ENCODE peak calls at places on chromosomes 5 and 9, in six cellular contexts. One of them, this sample, is unnamed.

GRCh38 chr5:149406203-149406978 is 27.3 kb upstream of the IL17B start:
- DNase-seq in mesenchymal stem cell: peak; percentile 87
- DNase-seq in naive thymus-derived CD4-positive, alpha-beta T cell: no peak
- DNase-seq in neural progenitor cell: peak; percentile 21
- DNase-seq in PC-3: no peak
- DNase-seq in thyroid gland: no peak
- DNase-seq in this sample: no peak

GRCh38 chr5:88925692-88926490 is 42.9 kb upstream of the MEF2C start:
- DNase-seq in mesenchymal stem cell: peak; percentile 44
- DNase-seq in naive thymus-derived CD4-positive, alpha-beta T cell: no peak
- DNase-seq in neural progenitor cell: no peak
- DNase-seq in PC-3: peak; percentile 64
- DNase-seq in thyroid gland: no peak
- DNase-seq in this sample: no peak

GRCh38 chr5:158953929-158954534 is 145.7 kb downstream of the EBF1 start:
- DNase-seq in mesenchymal stem cell: no peak
- DNase-seq in naive thymus-derived CD4-positive, alpha-beta T cell: no peak
- DNase-seq in neural progenitor cell: no peak
- DNase-seq in PC-3: no peak
- DNase-seq in thyroid gland: no peak
- DNase-seq in this sample: no peak

GRCh38 chr9:16730162-16730561 is 140.3 kb downstream of the BNC2 start:
- DNase-seq in mesenchymal stem cell: no peak
- DNase-seq in naive thymus-derived CD4-positive, alpha-beta T cell: no peak
- DNase-seq in neural progenitor cell: no peak
- DNase-seq in PC-3: no peak
- DNase-seq in thyroid gland: no peak
- DNase-seq in this sample: peak; percentile 52

GRCh38 chr5:145801195-145801594 is 33.9 kb downstream of the PRELID2 start:
- DNase-seq in mesenchymal stem cell: no peak
- DNase-seq in naive thymus-derived CD4-positive, alpha-beta T cell: no peak
- DNase-seq in neural progenitor cell: no peak
- DNase-seq in PC-3: no peak
- DNase-seq in thyroid gland: no peak
- DNase-seq in this sample: no peak

GRCh38 chr5:137858223-137858916 is 9.3 kb upstream of the MYOT start:
- DNase-seq in mesenchymal stem cell: peak; percentile 20
- DNase-seq in naive thymus-derived CD4-positive, alpha-beta T cell: no peak
- DNase-seq in neural progenitor cell: no peak
- DNase-seq in PC-3: no peak
- DNase-seq in thyroid gland: no peak
- DNase-seq in this sample: no peak

GRCh38 chr9:123955637-123956036 is 25.7 kb upstream of the DENND1A start:
- DNase-seq in mesenchymal stem cell: no peak
- DNase-seq in naive thymus-derived CD4-positive, alpha-beta T cell: no peak
- DNase-seq in neural progenitor cell: no peak
- DNase-seq in PC-3: no peak
- DNase-seq in thyroid gland: no peak
- DNase-seq in this sample: no peak

GRCh38 chr5:71907001-71907564 is 188.0 kb downstream of the CARTPT start:
- DNase-seq in mesenchymal stem cell: peak; percentile 46
- DNase-seq in naive thymus-derived CD4-positive, alpha-beta T cell: no peak
- DNase-seq in neural progenitor cell: no peak
- DNase-seq in PC-3: no peak
- DNase-seq in thyroid gland: no peak
- DNase-seq in this sample: no peak

GRCh38 chr9:137273616-137274320 is 3.8 kb upstream of the TOR4A start:
- DNase-seq in mesenchymal stem cell: no peak
- DNase-seq in naive thymus-derived CD4-positive, alpha-beta T cell: no peak
- DNase-seq in neural progenitor cell: no peak
- DNase-seq in PC-3: no peak
- DNase-seq in thyroid gland: no peak
- DNase-seq in this sample: no peak

GRCh38 chr5:147887026-147887627 is 8.6 kb downstream of the SCGB3A2 start:
- DNase-seq in mesenchymal stem cell: peak; percentile 34
- DNase-seq in naive thymus-derived CD4-positive, alpha-beta T cell: no peak
- DNase-seq in neural progenitor cell: peak; percentile 23
- DNase-seq in PC-3: peak; percentile 80
- DNase-seq in thyroid gland: peak; percentile 4
- DNase-seq in this sample: peak; percentile 34

GRCh38 chr5:32390819-32391591 is 53.5 kb downstream of the ZFR start:
- DNase-seq in mesenchymal stem cell: peak; percentile 93
- DNase-seq in naive thymus-derived CD4-positive, alpha-beta T cell: no peak
- DNase-seq in neural progenitor cell: no peak
- DNase-seq in PC-3: no peak
- DNase-seq in thyroid gland: no peak
- DNase-seq in this sample: no peak

GRCh38 chr9:96327694-96328352 is 25.8 kb upstream of the HSD17B3 start:
- DNase-seq in mesenchymal stem cell: peak; percentile 71
- DNase-seq in naive thymus-derived CD4-positive, alpha-beta T cell: peak; percentile 55
- DNase-seq in neural progenitor cell: peak; percentile 52
- DNase-seq in PC-3: peak; percentile 80
- DNase-seq in thyroid gland: peak; percentile 19
- DNase-seq in this sample: peak; percentile 54

GRCh38 chr9:69801994-69802393 is 18.6 kb upstream of the CFAP95 start:
- DNase-seq in mesenchymal stem cell: no peak
- DNase-seq in naive thymus-derived CD4-positive, alpha-beta T cell: no peak
- DNase-seq in neural progenitor cell: no peak
- DNase-seq in PC-3: peak; percentile 30
- DNase-seq in thyroid gland: no peak
- DNase-seq in this sample: no peak

GRCh38 chr5:96175090-96175489 is 213.4 kb upstream of the ELL2 start:
- DNase-seq in mesenchymal stem cell: no peak
- DNase-seq in naive thymus-derived CD4-positive, alpha-beta T cell: no peak
- DNase-seq in neural progenitor cell: no peak
- DNase-seq in PC-3: peak; percentile 43
- DNase-seq in thyroid gland: no peak
- DNase-seq in this sample: no peak

GRCh38 chr9:126380447-126380846 is 53.8 kb downstream of the MVB12B start:
- DNase-seq in mesenchymal stem cell: no peak
- DNase-seq in naive thymus-derived CD4-positive, alpha-beta T cell: no peak
- DNase-seq in neural progenitor cell: no peak
- DNase-seq in PC-3: no peak
- DNase-seq in thyroid gland: no peak
- DNase-seq in this sample: no peak

GRCh38 chr5:172765766-172766286 is 5.2 kb downstream of the DUSP1 start:
- DNase-seq in mesenchymal stem cell: peak; percentile 99
- DNase-seq in naive thymus-derived CD4-positive, alpha-beta T cell: no peak
- DNase-seq in neural progenitor cell: no peak
- DNase-seq in PC-3: no peak
- DNase-seq in thyroid gland: peak; percentile 44
- DNase-seq in this sample: no peak

GRCh38 chr5:16740476-16740875 is 123.7 kb upstream of the RETREG1 start:
- DNase-seq in mesenchymal stem cell: no peak
- DNase-seq in naive thymus-derived CD4-positive, alpha-beta T cell: no peak
- DNase-seq in neural progenitor cell: peak; percentile 54
- DNase-seq in PC-3: no peak
- DNase-seq in thyroid gland: no peak
- DNase-seq in this sample: no peak

GRCh38 chr5:56376128-56376527 is 143.0 kb upstream of the ANKRD55 start:
- DNase-seq in mesenchymal stem cell: no peak
- DNase-seq in naive thymus-derived CD4-positive, alpha-beta T cell: no peak
- DNase-seq in neural progenitor cell: no peak
- DNase-seq in PC-3: no peak
- DNase-seq in thyroid gland: no peak
- DNase-seq in this sample: no peak

DNA sequence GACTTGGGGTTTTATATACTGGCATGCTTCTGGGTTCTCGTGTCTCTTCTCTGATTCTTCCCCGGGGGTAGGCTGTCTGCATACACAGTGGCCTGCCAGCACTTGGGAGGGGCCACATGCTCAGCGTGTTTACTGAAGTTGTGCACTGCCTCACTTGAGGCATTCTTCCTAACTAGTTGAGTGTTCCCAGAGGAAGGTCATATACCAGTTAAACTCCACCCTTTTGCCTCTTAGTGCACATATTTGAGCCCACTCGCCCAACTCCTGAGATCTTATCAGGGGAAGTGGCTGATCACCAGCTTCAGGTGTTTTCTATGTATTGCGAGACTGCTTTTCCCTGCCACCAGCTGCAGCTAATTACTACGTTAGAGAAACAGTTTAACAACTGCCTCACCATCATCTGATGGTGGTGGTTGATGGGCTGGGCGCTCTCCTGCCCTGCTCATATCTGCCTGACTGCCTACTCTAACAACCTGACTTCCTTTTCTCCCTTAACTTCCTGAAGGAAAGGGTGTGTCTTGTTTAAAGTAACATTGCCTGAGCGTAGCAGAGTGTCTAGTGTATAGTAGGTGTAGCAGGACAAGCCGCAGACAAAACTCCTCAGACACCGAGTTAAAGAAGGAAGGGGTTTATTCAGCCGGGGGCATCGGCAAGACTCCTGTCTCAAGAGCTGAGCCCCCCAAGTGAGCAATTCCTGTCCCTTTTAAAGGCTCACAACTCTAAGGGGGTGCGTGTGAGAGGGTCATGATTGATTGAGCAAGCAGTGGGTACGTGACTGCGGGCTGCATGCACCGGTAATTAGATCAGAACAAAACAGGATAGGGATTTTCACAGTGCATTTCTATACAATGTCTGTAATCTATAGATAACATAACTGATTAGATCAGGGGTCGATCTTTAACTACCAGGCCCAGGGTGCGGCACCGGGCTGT is 60.1 kb upstream of the CLINT1 start:
- DNase-seq in mesenchymal stem cell: no peak
- DNase-seq in naive thymus-derived CD4-positive, alpha-beta T cell: peak; percentile 35
- DNase-seq in neural progenitor cell: no peak
- DNase-seq in PC-3: no peak
- DNase-seq in thyroid gland: peak; percentile 70
- DNase-seq in this sample: peak; percentile 30
- H3K4me3 ChIP-seq in mesenchymal stem cell: no peak overlapping the region
- H3K4me3 ChIP-seq in naive thymus-derived CD4-positive, alpha-beta T cell: peak overlapping the region; percentile 2
- H3K4me3 ChIP-seq in neural progenitor cell: no peak overlapping the region
- H3K4me3 ChIP-seq in PC-3: no peak overlapping the region
- H3K4me3 ChIP-seq in thyroid gland: no peak overlapping the region
- H3K4me3 ChIP-seq in this sample: no peak overlapping the region

DNA sequence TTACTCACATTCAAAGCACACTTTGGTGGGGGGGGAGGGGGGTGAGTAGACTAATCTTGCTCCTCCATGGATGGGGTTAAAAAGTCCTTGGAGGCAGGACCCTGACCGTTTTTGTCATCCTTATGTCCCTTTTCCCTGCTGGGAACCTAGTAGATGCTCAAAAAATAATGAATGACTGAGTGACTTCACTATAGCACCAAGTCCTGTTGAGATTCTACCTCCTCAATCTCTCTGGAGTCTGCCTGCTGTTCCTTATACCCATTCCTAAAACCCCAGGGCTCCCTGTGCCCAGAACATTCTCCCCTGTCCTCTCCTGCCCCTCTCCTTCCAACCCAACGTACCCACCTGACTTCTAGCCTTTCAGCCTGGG is 2.3 kb upstream of the CSF2 start:
- DNase-seq in mesenchymal stem cell: no peak
- DNase-seq in naive thymus-derived CD4-positive, alpha-beta T cell: no peak
- DNase-seq in neural progenitor cell: no peak
- DNase-seq in PC-3: no peak
- DNase-seq in thyroid gland: no peak
- DNase-seq in this sample: no peak
- H3K4me1 ChIP-seq in mesenchymal stem cell: peaks cover 19% of the 10 kb centered on the region
- H3K4me1 ChIP-seq in naive thymus-derived CD4-positive, alpha-beta T cell: peaks cover 14% of the 10 kb centered on the region
- H3K4me1 ChIP-seq in neural progenitor cell: peaks cover 7% of the 10 kb centered on the region
- H3K4me1 ChIP-seq in PC-3: peaks cover 34% of the 10 kb centered on the region
- H3K4me1 ChIP-seq in thyroid gland: no peaks in the 10 kb centered on the region
- H3K4me1 ChIP-seq in this sample: no peaks in the 10 kb centered on the region

GRCh38 chr5:178622679-178623247 is 4.1 kb downstream of the CLK4 start:
- DNase-seq in mesenchymal stem cell: no peak
- DNase-seq in naive thymus-derived CD4-positive, alpha-beta T cell: no peak
- DNase-seq in neural progenitor cell: no peak
- DNase-seq in PC-3: no peak
- DNase-seq in thyroid gland: no peak
- DNase-seq in this sample: no peak

GRCh38 chr5:178626484-178627258 is at the start of gene CLK4:
- DNase-seq in mesenchymal stem cell: peak; percentile 93
- DNase-seq in naive thymus-derived CD4-positive, alpha-beta T cell: peak; percentile 97
- DNase-seq in neural progenitor cell: peak; percentile 97
- DNase-seq in PC-3: peak; percentile 95
- DNase-seq in thyroid gland: peak; percentile 95
- DNase-seq in this sample: peak; percentile 96

GRCh38 chr5:178624626-178625546 is 2.0 kb downstream of the CLK4 start:
- DNase-seq in mesenchymal stem cell: peak; percentile 39
- DNase-seq in naive thymus-derived CD4-positive, alpha-beta T cell: no peak
- DNase-seq in neural progenitor cell: peak; percentile 6
- DNase-seq in PC-3: peak; percentile 50
- DNase-seq in thyroid gland: peak; percentile 11
- DNase-seq in this sample: peak; percentile 28

GRCh38 chr5:178627259-178627598 is 379 bp upstream of the CLK4 start:
- DNase-seq in mesenchymal stem cell: no peak
- DNase-seq in naive thymus-derived CD4-positive, alpha-beta T cell: no peak
- DNase-seq in neural progenitor cell: no peak
- DNase-seq in PC-3: no peak
- DNase-seq in thyroid gland: no peak
- DNase-seq in this sample: peak; percentile 74

DNA sequence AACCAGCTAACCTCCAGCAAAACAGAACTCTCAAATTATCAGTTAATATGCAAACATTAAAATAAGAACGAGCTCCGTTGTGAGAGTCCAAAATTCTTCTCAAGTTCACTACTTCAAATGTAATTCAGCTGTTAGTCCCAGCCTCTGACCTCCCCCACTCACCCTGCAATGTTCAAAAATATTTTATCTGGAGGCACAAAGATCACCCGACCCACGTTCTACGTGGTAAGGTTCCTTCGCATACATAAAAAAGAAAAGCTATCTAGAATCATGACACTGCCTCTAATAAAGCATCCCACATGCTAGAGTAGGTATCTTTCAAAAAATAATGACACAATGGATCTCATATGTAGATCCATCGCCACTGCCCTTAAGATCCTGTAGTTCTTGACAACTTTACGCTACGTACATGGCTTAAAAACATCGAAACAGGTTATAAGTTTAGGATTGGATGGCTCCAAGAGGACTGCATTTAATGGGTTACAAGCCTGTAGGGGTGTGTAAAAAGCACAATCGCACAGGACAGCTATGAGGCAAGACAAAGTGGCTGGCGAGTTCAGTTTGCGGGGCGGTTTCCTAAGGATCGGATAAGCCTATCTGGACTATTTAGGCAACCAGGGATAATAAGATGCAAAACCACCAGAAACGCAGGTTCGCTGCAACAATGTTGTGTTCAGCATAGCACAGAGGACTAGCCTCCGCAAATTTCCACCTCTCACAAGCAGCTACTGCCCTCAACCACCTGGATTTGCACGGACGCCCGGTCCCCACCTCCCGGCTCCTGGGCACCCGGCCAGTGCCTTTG is 969 bp downstream of the CLK4 start:
- DNase-seq in mesenchymal stem cell: peak; percentile 73
- DNase-seq in naive thymus-derived CD4-positive, alpha-beta T cell: no peak
- DNase-seq in neural progenitor cell: no peak
- DNase-seq in PC-3: peak; percentile 32
- DNase-seq in thyroid gland: no peak
- DNase-seq in this sample: no peak
- H3K4me3 ChIP-seq in mesenchymal stem cell: peak overlapping the region; percentile 95
- H3K4me3 ChIP-seq in naive thymus-derived CD4-positive, alpha-beta T cell: peak overlapping the region; percentile 81
- H3K4me3 ChIP-seq in neural progenitor cell: peak overlapping the region; percentile 81
- H3K4me3 ChIP-seq in PC-3: peak overlapping the region; percentile 87
- H3K4me3 ChIP-seq in thyroid gland: peak overlapping the region; percentile 88
- H3K4me3 ChIP-seq in this sample: peak overlapping the region; percentile 79

GRCh38 chr5:43543434-43543833 is 13.4 kb downstream of the PAIP1 start:
- DNase-seq in mesenchymal stem cell: no peak
- DNase-seq in naive thymus-derived CD4-positive, alpha-beta T cell: no peak
- DNase-seq in neural progenitor cell: no peak
- DNase-seq in PC-3: no peak
- DNase-seq in thyroid gland: peak; percentile 18
- DNase-seq in this sample: no peak
- H3K4me1 ChIP-seq in mesenchymal stem cell: no peaks in the 10 kb centered on the region
- H3K4me1 ChIP-seq in naive thymus-derived CD4-positive, alpha-beta T cell: no peaks in the 10 kb centered on the region
- H3K4me1 ChIP-seq in neural progenitor cell: no peaks in the 10 kb centered on the region
- H3K4me1 ChIP-seq in PC-3: no peaks in the 10 kb centered on the region
- H3K4me1 ChIP-seq in thyroid gland: no peaks in the 10 kb centered on the region
- H3K4me1 ChIP-seq in this sample: no peaks in the 10 kb centered on the region

This sample was measured in mesendoderm.